ENCODE peak calls at places on chromosomes 6 and 20, in four cellular contexts. One of them, this sample, is unnamed.

GRCh38 chr6:39812853-39813533 is 20.8 kb downstream of the DAAM2 start:
- DNase-seq in IMR-90: peak; percentile 68
- DNase-seq in mesendoderm: peak; percentile 33
- DNase-seq in H1: no peak
- DNase-seq in this sample: no peak

GRCh38 chr6:98044168-98044567 is 761.2 kb upstream of the MMS22L start:
- DNase-seq in IMR-90: no peak
- DNase-seq in mesendoderm: no peak
- DNase-seq in H1: no peak
- DNase-seq in this sample: no peak

GRCh38 chr6:106512048-106512957 is 117.0 kb downstream of the RTN4IP1 start:
- DNase-seq in IMR-90: no peak
- DNase-seq in mesendoderm: peak; percentile 41
- DNase-seq in H1: peak; percentile 79
- DNase-seq in this sample: peak; percentile 55

GRCh38 chr6:125859691-125860210 is 69.0 kb downstream of the NCOA7 start:
- DNase-seq in IMR-90: peak; percentile 25
- DNase-seq in mesendoderm: no peak
- DNase-seq in H1: no peak
- DNase-seq in this sample: no peak

GRCh38 chr6:105067329-105067728 is 110.4 kb downstream of the LIN28B start:
- DNase-seq in IMR-90: no peak
- DNase-seq in mesendoderm: no peak
- DNase-seq in H1: no peak
- DNase-seq in this sample: no peak

GRCh38 chr6:37648465-37649330 is 49.0 kb downstream of the MDGA1 start:
- DNase-seq in IMR-90: no peak
- DNase-seq in mesendoderm: peak; percentile 98
- DNase-seq in H1: peak; percentile 100
- DNase-seq in this sample: peak; percentile 99

GRCh38 chr6:46948699-46949098 is 27.0 kb upstream of the ADGRF5 start:
- DNase-seq in IMR-90: no peak
- DNase-seq in mesendoderm: peak; percentile 18
- DNase-seq in H1: no peak
- DNase-seq in this sample: no peak

GRCh38 chr6:41963371-41963770 is 21.8 kb upstream of the CCND3 start:
- DNase-seq in IMR-90: no peak
- DNase-seq in mesendoderm: no peak
- DNase-seq in H1: no peak
- DNase-seq in this sample: no peak

GRCh38 chr20:23161968-23162696 is 76.0 kb upstream of the CD93 start:
- DNase-seq in IMR-90: no peak
- DNase-seq in mesendoderm: no peak
- DNase-seq in H1: peak; percentile 16
- DNase-seq in this sample: peak; percentile 22

GRCh38 chr6:70131528-70131927 is 171.4 kb downstream of the COL9A1 start:
- DNase-seq in IMR-90: no peak
- DNase-seq in mesendoderm: no peak
- DNase-seq in H1: no peak
- DNase-seq in this sample: no peak

GRCh38 chr6:37994238-37994637 is 174.7 kb downstream of the ZFAND3 start:
- DNase-seq in IMR-90: no peak
- DNase-seq in mesendoderm: no peak
- DNase-seq in H1: no peak
- DNase-seq in this sample: no peak

GRCh38 chr6:38909020-38909730 is 139.4 kb upstream of the GLP1R start:
- DNase-seq in IMR-90: no peak
- DNase-seq in mesendoderm: no peak
- DNase-seq in H1: no peak
- DNase-seq in this sample: no peak

GRCh38 chr6:12709556-12709955 is 7.0 kb upstream of the PHACTR1 start:
- DNase-seq in IMR-90: no peak
- DNase-seq in mesendoderm: peak; percentile 14
- DNase-seq in H1: no peak
- DNase-seq in this sample: no peak

GRCh38 chr20:38317422-38317821 is 13.5 kb downstream of the BPI start:
- DNase-seq in IMR-90: no peak
- DNase-seq in mesendoderm: no peak
- DNase-seq in H1: no peak
- DNase-seq in this sample: no peak

GRCh38 chr20:56943946-56944345 is 314.8 kb downstream of the TFAP2C start:
- DNase-seq in IMR-90: no peak
- DNase-seq in mesendoderm: no peak
- DNase-seq in H1: no peak
- DNase-seq in this sample: no peak

GRCh38 chr6:155177369-155177961 is 86.3 kb upstream of the CLDN20 start:
- DNase-seq in IMR-90: peak; percentile 76
- DNase-seq in mesendoderm: peak; percentile 65
- DNase-seq in H1: no peak
- DNase-seq in this sample: no peak

GRCh38 chr6:109455502-109456282 is at the start of gene MICAL1:
- DNase-seq in IMR-90: peak; percentile 24
- DNase-seq in mesendoderm: peak; percentile 71
- DNase-seq in H1: peak; percentile 84
- DNase-seq in this sample: peak; percentile 83

GRCh38 chr6:34095741-34096140 is 50.1 kb downstream of the GRM4 start:
- DNase-seq in IMR-90: no peak
- DNase-seq in mesendoderm: no peak
- DNase-seq in H1: no peak
- DNase-seq in this sample: no peak

GRCh38 chr6:34099878-34100277 is 46.0 kb downstream of the GRM4 start:
- DNase-seq in IMR-90: no peak
- DNase-seq in mesendoderm: no peak
- DNase-seq in H1: no peak
- DNase-seq in this sample: no peak

GRCh38 chr6:34100788-34101187 is 45.1 kb downstream of the GRM4 start:
- DNase-seq in IMR-90: no peak
- DNase-seq in mesendoderm: no peak
- DNase-seq in H1: no peak
- DNase-seq in this sample: no peak

GRCh38 chr6:34096193-34096592 is 49.7 kb downstream of the GRM4 start:
- DNase-seq in IMR-90: no peak
- DNase-seq in mesendoderm: no peak
- DNase-seq in H1: no peak
- DNase-seq in this sample: no peak

DNA sequence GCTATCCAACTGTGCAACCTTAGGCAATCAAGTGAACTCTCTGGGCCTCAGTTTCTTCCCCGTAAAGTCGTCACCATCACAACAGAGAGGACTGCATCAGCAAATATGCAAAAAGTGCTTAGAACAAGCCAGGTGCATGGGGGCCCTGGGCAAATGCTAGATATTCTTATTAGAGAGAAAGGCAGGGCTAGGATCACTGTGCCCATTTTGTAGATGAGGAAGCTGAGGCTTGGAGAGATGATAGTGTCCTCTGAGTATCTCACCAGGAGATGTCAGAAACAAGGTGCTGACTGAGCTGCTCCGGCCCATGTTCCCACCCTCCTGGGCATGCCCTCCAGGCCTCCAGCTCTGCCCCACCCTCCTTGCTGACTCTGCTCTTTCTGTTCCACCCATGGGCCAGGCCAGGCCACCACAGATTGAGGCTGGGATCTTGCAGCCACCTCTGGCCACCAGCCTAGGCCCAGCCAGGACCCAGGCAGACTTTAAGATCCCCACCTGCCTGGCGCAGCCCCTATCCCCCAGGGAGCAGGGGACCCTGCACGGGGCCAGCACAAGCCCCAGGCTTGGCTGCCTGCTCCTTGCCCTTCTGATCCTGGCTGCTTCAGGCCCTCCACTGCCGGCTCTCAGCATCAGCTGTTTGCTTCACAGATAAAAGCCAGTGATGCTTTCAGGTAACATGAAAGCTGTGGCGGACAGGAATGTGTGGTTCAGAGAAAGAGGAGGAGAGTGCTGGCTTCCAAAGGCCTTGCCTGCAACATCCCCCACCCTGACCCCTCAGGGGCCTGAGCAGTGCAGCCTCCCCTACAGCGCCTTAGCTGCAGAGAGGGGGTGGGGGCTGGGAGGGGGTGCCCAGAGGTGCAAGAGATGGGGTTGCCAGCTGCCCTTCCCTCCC is 47.6 kb downstream of the GRM4 start:
- DNase-seq in IMR-90: no peak
- DNase-seq in mesendoderm: peak; percentile 16
- DNase-seq in H1: no peak
- DNase-seq in this sample: no peak
- H4K5ac ChIP-seq in IMR-90: no peak overlapping the region
- H4K5ac ChIP-seq in mesendoderm: no peak overlapping the region
- H4K5ac ChIP-seq in H1: no peak overlapping the region
- H4K5ac ChIP-seq in this sample: no peak overlapping the region

DNA sequence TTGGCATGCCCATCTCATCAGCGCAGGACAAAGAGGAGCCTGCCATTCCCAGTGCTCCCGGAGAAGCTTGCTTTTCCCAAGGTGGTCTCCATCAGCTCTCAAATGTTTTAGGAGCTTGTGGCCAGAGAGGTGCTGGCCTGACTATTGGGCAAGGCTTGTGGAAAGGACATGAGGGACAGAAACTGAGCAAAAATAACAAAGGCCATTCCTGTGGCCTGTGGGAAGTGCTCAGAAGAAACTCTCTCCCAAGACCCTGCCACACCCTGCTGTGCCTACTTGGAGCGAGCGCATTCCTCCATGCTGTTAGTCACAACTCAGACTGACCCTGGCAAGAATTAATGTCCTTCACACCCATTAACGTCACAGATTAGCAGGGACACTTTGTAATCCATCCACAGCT is 265.3 kb upstream of the CDH4 start:
- DNase-seq in IMR-90: no peak
- DNase-seq in mesendoderm: no peak
- DNase-seq in H1: no peak
- DNase-seq in this sample: no peak
- H4K5ac ChIP-seq in IMR-90: no peak overlapping the region
- H4K5ac ChIP-seq in mesendoderm: no peak overlapping the region
- H4K5ac ChIP-seq in H1: no peak overlapping the region
- H4K5ac ChIP-seq in this sample: no peak overlapping the region

GRCh38 chr6:124027392-124027791 is 223.7 kb downstream of the NKAIN2 start:
- DNase-seq in IMR-90: no peak
- DNase-seq in mesendoderm: no peak
- DNase-seq in H1: no peak
- DNase-seq in this sample: no peak
- H4K5ac ChIP-seq in IMR-90: no peak overlapping the region
- H4K5ac ChIP-seq in mesendoderm: no peak overlapping the region
- H4K5ac ChIP-seq in H1: no peak overlapping the region
- H4K5ac ChIP-seq in this sample: no peak overlapping the region

GRCh38 chr6:33869826-33870423 is 66.1 kb upstream of the MLN start:
- DNase-seq in IMR-90: no peak
- DNase-seq in mesendoderm: peak; percentile 42
- DNase-seq in H1: peak; percentile 56
- DNase-seq in this sample: peak; percentile 48
- H4K5ac ChIP-seq in IMR-90: no peak overlapping the region
- H4K5ac ChIP-seq in mesendoderm: no peak overlapping the region
- H4K5ac ChIP-seq in H1: no peak overlapping the region
- H4K5ac ChIP-seq in this sample: no peak overlapping the region

GRCh38 chr20:50435397-50436051 is 74.7 kb upstream of the PTPN1 start:
- DNase-seq in IMR-90: no peak
- DNase-seq in mesendoderm: no peak
- DNase-seq in H1: no peak
- DNase-seq in this sample: no peak

GRCh38 chr20:50434321-50434652 is 75.9 kb upstream of the PTPN1 start:
- DNase-seq in IMR-90: no peak
- DNase-seq in mesendoderm: no peak
- DNase-seq in H1: no peak
- DNase-seq in this sample: no peak

GRCh38 chr20:50436696-50437095 is 73.5 kb upstream of the PTPN1 start:
- DNase-seq in IMR-90: no peak
- DNase-seq in mesendoderm: no peak
- DNase-seq in H1: no peak
- DNase-seq in this sample: no peak

GRCh38 chr20:50434653-50435396 is 75.4 kb upstream of the PTPN1 start:
- DNase-seq in IMR-90: peak; percentile 86
- DNase-seq in mesendoderm: peak; percentile 89
- DNase-seq in H1: no peak
- DNase-seq in this sample: no peak

GRCh38 chr20:50436052-50436656 is 74.0 kb upstream of the PTPN1 start:
- DNase-seq in IMR-90: no peak
- DNase-seq in mesendoderm: no peak
- DNase-seq in H1: no peak
- DNase-seq in this sample: no peak
- H4K5ac ChIP-seq in IMR-90: no peak overlapping the region
- H4K5ac ChIP-seq in mesendoderm: no peak overlapping the region
- H4K5ac ChIP-seq in H1: no peak overlapping the region
- H4K5ac ChIP-seq in this sample: no peak overlapping the region

DNA sequence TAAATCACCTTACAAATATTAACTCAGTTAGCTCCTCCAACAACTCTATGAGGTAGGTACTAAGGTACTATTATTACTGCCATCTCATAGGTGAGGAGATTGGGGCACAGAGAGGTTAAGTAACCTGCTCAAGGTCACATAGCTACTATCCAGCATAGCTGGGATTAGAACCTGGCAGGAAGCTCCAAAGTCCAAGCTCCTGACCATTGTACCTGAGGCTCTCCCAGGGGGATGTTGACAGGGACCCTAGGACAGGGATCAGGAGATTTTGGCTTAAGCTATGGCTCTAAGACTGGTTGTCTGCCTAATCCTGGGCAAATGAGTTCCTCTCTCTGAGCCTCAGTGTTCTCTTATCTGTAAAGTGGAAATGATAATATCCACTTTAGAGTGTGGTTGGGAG is 59.3 kb downstream of the HNF4A start:
- DNase-seq in IMR-90: no peak
- DNase-seq in mesendoderm: no peak
- DNase-seq in H1: no peak
- DNase-seq in this sample: no peak
- H4K5ac ChIP-seq in IMR-90: no peak overlapping the region
- H4K5ac ChIP-seq in mesendoderm: no peak overlapping the region
- H4K5ac ChIP-seq in H1: no peak overlapping the region
- H4K5ac ChIP-seq in this sample: no peak overlapping the region

This sample was measured in H9.